ENCODE peak calls at places on chromosomes 6 and 20, in seven cellular contexts. A is HCT116, V is HepG2, J is GM12878, Y is upper lobe of left lung, H is K562, L is Panc1. C is an unnamed sample.

GRCh38 chr6:44002071-44002590 is 125.1 kb downstream of the MRPL14 start:
- ATAC-seq in A (peak; percentile 37), V (peak; percentile 29), J (peak; percentile 3), Y (peak; percentile 56), H (no peak), L (no peak), C (no peak)

GRCh38 chr6:6131492-6132109 is 124.9 kb upstream of the NRN1 start:
- ATAC-seq in A (peak; percentile 64), V (peak; percentile 64), J (peak; percentile 67), Y (no peak), H (peak; percentile 91), L (no peak), C (no peak)

GRCh38 chr6:163324928-163325784 is 89.4 kb upstream of the QKI start:
- ATAC-seq in A (no peak), V (peak; percentile 89), J (no peak), Y (peak; percentile 50), H (no peak), L (peak; percentile 87), C (no peak)

GRCh38 chr20:61812771-61813485 is 252.8 kb downstream of the TAF4 start:
- ATAC-seq in A (no peak), V (no peak), J (no peak), Y (no peak), H (no peak), L (no peak), C (no peak)

GRCh38 chr20:51480507-51481270 is 61.8 kb downstream of the NFATC2 start:
- ATAC-seq in A (no peak), V (no peak), J (peak; percentile 92), Y (no peak), H (no peak), L (no peak), C (no peak)

GRCh38 chr6:166439366-166440091 is 56.8 kb upstream of the MPC1 start:
- ATAC-seq in A (no peak), V (no peak), J (no peak), Y (no peak), H (no peak), L (no peak), C (no peak)

GRCh38 chr6:168938546-168938945 is 315.1 kb downstream of the THBS2 start:
- ATAC-seq in A (no peak), V (no peak), J (no peak), Y (no peak), H (no peak), L (no peak), C (no peak)

GRCh38 chr6:125904871-125905270 is 51.7 kb upstream of the HINT3 start:
- ATAC-seq in A (no peak), V (no peak), J (peak; percentile 87), Y (peak; percentile 64), H (peak; percentile 10), L (no peak), C (no peak)

GRCh38 chr6:106149472-106150069 is 63.4 kb downstream of the PRDM1 start:
- ATAC-seq in A (no peak), V (no peak), J (peak; percentile 4), Y (no peak), H (no peak), L (no peak), C (no peak)

GRCh38 chr20:48923149-48923718 is 1.7 kb downstream of the ARFGEF2 start:
- ATAC-seq in A (no peak), V (no peak), J (no peak), Y (no peak), H (no peak), L (no peak), C (no peak)

GRCh38 chr6:6645266-6645917 is 56.9 kb downstream of the LY86 start:
- ATAC-seq in A (no peak), V (no peak), J (no peak), Y (no peak), H (no peak), L (no peak), C (no peak)

GRCh38 chr6:32819729-32820128 is 2.9 kb upstream of the HLA-DOB start:
- ATAC-seq in A (peak; percentile 71), V (peak; percentile 38), J (no peak), Y (no peak), H (peak; percentile 57), L (peak; percentile 30), C (no peak)

GRCh38 chr6:7727150-7727950 is 1.5 kb downstream of the BMP6 start:
- ATAC-seq in A (no peak), V (peak; percentile 10), J (no peak), Y (no peak), H (no peak), L (peak; percentile 12), C (no peak)

GRCh38 chr6:135644394-135644793 is 146.9 kb upstream of the AHI1 start:
- ATAC-seq in A (no peak), V (no peak), J (no peak), Y (no peak), H (no peak), L (no peak), C (no peak)

GRCh38 chr6:16711551-16712249 is 49.6 kb downstream of the ATXN1 start:
- ATAC-seq in A (peak; percentile 78), V (peak; percentile 34), J (peak; percentile 31), Y (no peak), H (no peak), L (peak; percentile 71), C (no peak)

GRCh38 chr20:16011519-16011918 is 561.7 kb downstream of the KIF16B start:
- ATAC-seq in A (no peak), V (no peak), J (no peak), Y (no peak), H (no peak), L (no peak), C (no peak)

GRCh38 chr20:46898433-46898832 is 3.8 kb downstream of the EYA2 start:
- ATAC-seq in A (no peak), V (no peak), J (no peak), Y (no peak), H (no peak), L (no peak), C (no peak)

GRCh38 chr20:50004175-50004574 is 21.4 kb downstream of the SNAI1 start:
- ATAC-seq in A (no peak), V (no peak), J (no peak), Y (no peak), H (no peak), L (no peak), C (no peak)

GRCh38 chr6:158854214-158855101 is 35.3 kb upstream of the EZR start:
- ATAC-seq in A (no peak), V (no peak), J (no peak), Y (no peak), H (peak; percentile 60), L (no peak), C (no peak)

GRCh38 chr6:87146363-87146762 is 9.0 kb upstream of the ZNF292 start:
- ATAC-seq in A (no peak), V (no peak), J (peak; percentile 87), Y (no peak), H (no peak), L (no peak), C (no peak)

GRCh38 chr6:169626169-169626833 is 75.5 kb downstream of the WDR27 start:
- ATAC-seq in A (no peak), V (peak; percentile 21), J (no peak), Y (peak; percentile 7), H (no peak), L (peak; percentile 39), C (no peak)

GRCh38 chr20:51412333-51412761 is 130.2 kb downstream of the NFATC2 start:
- ATAC-seq in A (no peak), V (peak; percentile 71), J (no peak), Y (peak; percentile 11), H (no peak), L (peak; percentile 87), C (peak; percentile 67)

GRCh38 chr20:62285722-62286121 is 17.1 kb upstream of the ADRM1 start:
- ATAC-seq in A (no peak), V (no peak), J (no peak), Y (no peak), H (no peak), L (no peak), C (peak; percentile 66)

GRCh38 chr6:134047673-134048072 is 4.8 kb downstream of the SLC2A12 start:
- ATAC-seq in A (no peak), V (no peak), J (no peak), Y (no peak), H (no peak), L (no peak), C (peak; percentile 20)
- H3K27ac ChIP-seq in A (no peak overlapping the region), V (no peak overlapping the region), J (no peak overlapping the region), Y (peak overlapping the region; percentile 30), H (no peak overlapping the region), L (peak overlapping the region; percentile 66), C (peak overlapping the region; percentile 29)

GRCh38 chr6:167668019-167668753 is 158.5 kb upstream of the AFDN start:
- ATAC-seq in A (no peak), V (peak; percentile 84), J (no peak), Y (no peak), H (no peak), L (no peak), C (peak; percentile 5)
- TF ChIP-seq POLR2AphosphoS5 in A (no peak), V (peak; percentile 24), J (no peak), Y (no peak), H (no peak), L (no peak), C (no peak)

GRCh38 chr6:161444464-161444863 is 170.6 kb upstream of the AGPAT4 start:
- ATAC-seq in A (no peak), V (no peak), J (no peak), Y (peak; percentile 54), H (peak; percentile 88), L (no peak), C (peak; percentile 66)
- H3K27ac ChIP-seq in A (no peak overlapping the region), V (no peak overlapping the region), J (no peak overlapping the region), Y (no peak overlapping the region), H (no peak overlapping the region), L (no peak overlapping the region), C (no peak overlapping the region)

GRCh38 chr20:21181028-21181427 is 55.1 kb downstream of the KIZ start:
- ATAC-seq in A (no peak), V (no peak), J (no peak), Y (no peak), H (no peak), L (no peak), C (no peak)

GRCh38 chr20:21180248-21180647 is 54.4 kb downstream of the KIZ start:
- ATAC-seq in A (no peak), V (no peak), J (no peak), Y (no peak), H (no peak), L (no peak), C (no peak)

GRCh38 chr20:21184810-21185209 is 58.9 kb downstream of the KIZ start:
- ATAC-seq in A (no peak), V (peak; percentile 77), J (no peak), Y (no peak), H (no peak), L (no peak), C (no peak)

GRCh38 chr20:21183722-21184121 is 57.8 kb downstream of the KIZ start:
- ATAC-seq in A (no peak), V (peak; percentile 55), J (no peak), Y (no peak), H (no peak), L (no peak), C (no peak)

DNA sequence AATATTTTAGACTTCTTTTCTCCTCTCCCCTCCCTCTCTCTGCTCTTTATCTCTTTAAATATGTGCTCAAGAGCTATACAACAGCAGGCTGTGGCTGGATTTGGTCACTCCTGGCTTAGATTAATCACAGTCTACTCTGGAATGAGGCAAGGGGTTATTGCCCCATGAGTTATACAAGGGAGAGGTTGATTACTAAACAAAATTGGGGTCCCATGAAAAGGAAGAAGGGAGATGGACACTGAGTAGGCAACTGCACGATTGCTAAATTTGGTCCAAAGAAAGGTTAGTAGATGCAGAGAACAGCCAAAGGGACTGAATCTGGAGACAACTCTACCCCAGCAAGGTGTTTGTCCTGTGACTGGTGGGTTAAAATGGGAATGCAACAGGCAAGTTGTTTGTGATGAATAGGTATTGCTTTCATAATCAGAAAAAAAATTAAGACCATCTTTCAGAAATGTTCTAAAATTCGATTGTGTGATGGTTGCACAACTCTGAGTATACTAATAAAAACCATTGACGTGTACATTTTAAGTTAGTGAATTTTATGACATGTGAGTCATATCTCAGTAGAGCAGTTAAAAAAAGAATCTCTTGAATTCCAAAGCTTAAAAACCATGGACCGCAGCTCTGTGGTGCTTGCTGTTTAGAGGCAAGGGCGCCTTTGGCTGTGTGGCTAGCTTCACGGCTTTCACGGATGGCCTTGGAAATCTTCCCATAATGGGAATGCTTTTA is 57.1 kb downstream of the KIZ start:
- ATAC-seq in A (no peak), V (no peak), J (no peak), Y (peak; percentile 74), H (no peak), L (peak; percentile 84), C (no peak)
- TF ChIP-seq POLR2AphosphoS5 in A (no peak), V (no peak), J (no peak), Y (no peak), H (no peak), L (no peak), C (no peak)

C was measured in gastroesophageal sphincter.